ENCODE peak calls at places on chromosomes 5 and 9, in five cellular contexts. C, I, D, U and O are unnamed samples.

GRCh38 chr5:80668016-80668969 is 13.5 kb upstream of the DHFR start:
- DNase-seq in C (no peak), I (peak), D (no peak), U (no peak), O (no peak)

GRCh38 chr5:142319105-142319504 is 5.7 kb downstream of the SPRY4 start:
- DNase-seq in C (no peak), I (no peak), D (no peak), U (no peak), O (no peak)

GRCh38 chr5:35707659-35708058 is 90.0 kb downstream of the SPEF2 start:
- DNase-seq in C (no peak), I (no peak), D (no peak), U (no peak), O (no peak)

GRCh38 chr5:142900926-142901325 is 130.7 kb downstream of the ARHGAP26 start:
- DNase-seq in C (no peak), I (no peak), D (no peak), U (no peak), O (no peak)

GRCh38 chr5:139481122-139481533 is 1.4 kb downstream of the STING1 start:
- DNase-seq in C (no peak), I (no peak), D (no peak), U (no peak), O (no peak)

GRCh38 chr9:137294684-137295312 is 7.3 kb downstream of the NRARP start:
- DNase-seq in C (no peak), I (no peak), D (no peak), U (no peak), O (no peak)

GRCh38 chr5:90112293-90112692 is 297.3 kb downstream of the CETN3 start:
- DNase-seq in C (no peak), I (no peak), D (no peak), U (no peak), O (no peak)

GRCh38 chr5:75142566-75143136 is 90.3 kb upstream of the GCNT4 start:
- DNase-seq in C (no peak), I (no peak), D (no peak), U (no peak), O (no peak)

GRCh38 chr9:72315510-72316287 is 49.3 kb downstream of the ZFAND5 start:
- DNase-seq in C (peak), I (no peak), D (peak), U (no peak), O (peak)

GRCh38 chr5:172707285-172708182 is 63.5 kb downstream of the DUSP1 start:
- DNase-seq in C (no peak), I (peak), D (peak), U (no peak), O (peak)

GRCh38 chr5:163509288-163510040 is 4.0 kb downstream of the MAT2B start:
- DNase-seq in C (no peak), I (no peak), D (no peak), U (no peak), O (peak)

GRCh38 chr5:79878721-79879336 is 112.2 kb downstream of the MTX3 start:
- DNase-seq in C (no peak), I (no peak), D (no peak), U (no peak), O (no peak)

GRCh38 chr9:116978155-116978554 is 291.1 kb downstream of the TRIM32 start:
- DNase-seq in C (no peak), I (no peak), D (no peak), U (no peak), O (peak)

GRCh38 chr5:150587830-150588494 is 52.5 kb upstream of the SYNPO start:
- DNase-seq in C (no peak), I (no peak), D (no peak), U (no peak), O (no peak)

GRCh38 chr5:99449786-99450185 is 521.0 kb upstream of the CHD1 start:
- DNase-seq in C (no peak), I (no peak), D (no peak), U (no peak), O (peak)

GRCh38 chr9:129610473-129611301 is 10.2 kb downstream of the C9orf50 start:
- DNase-seq in C (no peak), I (peak), D (peak), U (no peak), O (no peak)

GRCh38 chr5:52262844-52263243 is 524.9 kb upstream of the ITGA1 start:
- DNase-seq in C (no peak), I (no peak), D (peak), U (peak), O (no peak)

GRCh38 chr9:93464876-93465275 is 11.5 kb upstream of the FAM120AOS start:
- DNase-seq in C (no peak), I (no peak), D (no peak), U (no peak), O (no peak)

GRCh38 chr5:83527722-83528438 is 56.3 kb downstream of the VCAN start:
- DNase-seq in C (no peak), I (no peak), D (no peak), U (no peak), O (no peak)

GRCh38 chr9:2116073-2116472 is 100.9 kb downstream of the SMARCA2 start:
- DNase-seq in C (no peak), I (no peak), D (no peak), U (no peak), O (no peak)

GRCh38 chr9:18896531-18897179 is 136.4 kb downstream of the SAXO1 start:
- DNase-seq in C (no peak), I (no peak), D (no peak), U (no peak), O (no peak)

GRCh38 chr9:118395415-118395814 is 691.2 kb downstream of the TLR4 start:
- DNase-seq in C (peak), I (no peak), D (no peak), U (no peak), O (no peak)

GRCh38 chr5:94969174-94969573 is 315.7 kb downstream of the MCTP1 start:
- DNase-seq in C (no peak), I (no peak), D (no peak), U (no peak), O (peak)

GRCh38 chr9:17116400-17116837 is 18.4 kb upstream of the CNTLN start:
- DNase-seq in C (peak), I (no peak), D (peak), U (peak), O (peak)

GRCh38 chr5:18968966-18969365 is 1019.0 kb downstream of the CDH18 start:
- DNase-seq in C (no peak), I (no peak), D (no peak), U (no peak), O (no peak)

GRCh38 chr5:1909346-1909985 is 26.7 kb upstream of the IRX4 start:
- DNase-seq in C (no peak), I (no peak), D (no peak), U (no peak), O (no peak)

GRCh38 chr5:132962429-132962928 is 955 bp downstream of the AFF4 start:
- DNase-seq in C (peak), I (no peak), D (peak), U (no peak), O (peak)

GRCh38 chr9:109117856-109118801 is 1.6 kb downstream of the TMEM245 start:
- DNase-seq in C (no peak), I (no peak), D (no peak), U (no peak), O (peak)

GRCh38 chr5:80987078-80987766 is 27.1 kb downstream of the RASGRF2 start:
- DNase-seq in C (no peak), I (no peak), D (no peak), U (no peak), O (no peak)

GRCh38 chr5:137758719-137759312 is 4.7 kb upstream of the HNRNPA0 start:
- DNase-seq in C (no peak), I (no peak), D (no peak), U (no peak), O (no peak)

GRCh38 chr5:7787770-7788169 is 63.2 kb downstream of the CFAP90 start:
- DNase-seq in C (no peak), I (no peak), D (no peak), U (no peak), O (no peak)